ENCODE peak calls at places on chromosomes 7 and 10, in six cellular contexts. J is left ventricle myocardium inferior, H is body of pancreas, Z is tibial nerve, T is H9, C is nephron progenitor cell. L is an unnamed sample.

GRCh38 chr7:148398844-148399365 is 191.7 kb upstream of the C7orf33 start:
- DNase-seq in Z (no peak), T (no peak), C (no peak), J (no peak), H (no peak), L (no peak)

GRCh38 chr10:112593023-112593422 is 146.0 kb downstream of the VTI1A start:
- DNase-seq in T (no peak), J (no peak), Z (no peak), C (no peak), H (no peak), L (no peak)

GRCh38 chr7:124413029-124413428 is 352.6 kb downstream of the GPR37 start:
- DNase-seq in C (no peak), T (no peak), H (no peak), J (no peak), Z (no peak), L (no peak)

GRCh38 chr10:106189254-106189653 is 975.3 kb downstream of the SORCS1 start:
- DNase-seq in Z (no peak), C (peak; percentile 40), H (peak; percentile 45), T (peak; percentile 62), J (no peak), L (no peak)

GRCh38 chr10:110442746-110443145 is 55.0 kb upstream of the DUSP5 start:
- DNase-seq in T (no peak), Z (no peak), J (no peak), H (no peak), C (no peak), L (no peak)

GRCh38 chr7:151080091-151080521 is 503 bp downstream of the FASTK start:
- DNase-seq in T (no peak), J (peak; percentile 23), H (no peak), Z (no peak), C (peak; percentile 56), L (peak; percentile 59)

GRCh38 chr10:126783806-126784205 is 113.3 kb upstream of the C10orf90 start:
- DNase-seq in Z (no peak), H (no peak), T (no peak), C (no peak), J (no peak), L (no peak)

GRCh38 chr10:101230185-101230917 is 1.1 kb upstream of the LBX1 start:
- DNase-seq in C (peak; percentile 68), H (no peak), Z (no peak), J (no peak), T (no peak), L (no peak)

GRCh38 chr10:11863353-11864105 is 40.4 kb downstream of the PROSER2 start:
- DNase-seq in J (no peak), H (no peak), T (no peak), C (no peak), Z (no peak), L (peak; percentile 24)

GRCh38 chr10:72353963-72354355 is 760 bp downstream of the DNAJB12 start:
- DNase-seq in H (no peak), Z (no peak), C (peak; percentile 47), T (no peak), J (peak; percentile 38), L (no peak)

GRCh38 chr10:110901954-110902819 is 16.8 kb downstream of the BBIP1 start:
- DNase-seq in H (no peak), Z (no peak), T (no peak), J (no peak), C (no peak), L (no peak)

GRCh38 chr7:125563557-125563956 is 633.9 kb upstream of the POT1 start:
- DNase-seq in H (no peak), J (no peak), Z (no peak), T (no peak), C (no peak), L (no peak)

GRCh38 chr10:804191-804781 is 114.8 kb upstream of the DIP2C start:
- DNase-seq in T (peak; percentile 28), C (peak; percentile 72), J (no peak), Z (no peak), H (no peak), L (no peak)

GRCh38 chr10:35598379-35598778 is 6.8 kb upstream of the GJD4 start:
- DNase-seq in Z (no peak), T (no peak), C (no peak), J (no peak), H (no peak), L (no peak)

GRCh38 chr10:84337199-84337598 is 8.8 kb downstream of the CCSER2 start:
- DNase-seq in Z (no peak), H (no peak), C (no peak), T (no peak), J (no peak), L (no peak)

GRCh38 chr10:49333192-49333591 is 34.2 kb downstream of the C10orf71 start:
- DNase-seq in H (no peak), C (no peak), J (no peak), T (no peak), Z (no peak), L (no peak)

GRCh38 chr10:127068485-127068884 is 127.9 kb downstream of the INSYN2A start:
- DNase-seq in C (no peak), H (no peak), T (no peak), Z (no peak), J (no peak), L (no peak)

GRCh38 chr10:36888925-36889573 is 236.3 kb upstream of the ANKRD30A start:
- DNase-seq in T (peak; percentile 52), Z (no peak), H (peak; percentile 16), C (peak; percentile 54), J (no peak), L (no peak)

GRCh38 chr10:34759161-34759836 is 55.8 kb downstream of the PARD3 start:
- DNase-seq in T (no peak), H (no peak), J (no peak), Z (no peak), C (no peak), L (no peak)

GRCh38 chr10:88091490-88092061 is 228.2 kb downstream of the PTEN start:
- DNase-seq in T (no peak), H (no peak), C (no peak), J (no peak), Z (no peak), L (no peak)

GRCh38 chr7:112160771-112161150 is 45.4 kb downstream of the DOCK4 start:
- DNase-seq in H (no peak), J (no peak), C (no peak), T (no peak), Z (no peak), L (no peak)

GRCh38 chr7:1736469-1736817 is 66.4 kb downstream of the ELFN1 start:
- DNase-seq in Z (no peak), J (no peak), C (no peak), T (no peak), H (no peak), L (no peak)

GRCh38 chr7:18416988-18417387 is 78.6 kb upstream of the HDAC9 start:
- DNase-seq in J (no peak), C (no peak), T (no peak), Z (no peak), H (no peak), L (no peak)

GRCh38 chr10:100009793-100010676 is at the start of gene DNMBP:
- DNase-seq in J (peak; percentile 86), T (peak; percentile 85), C (peak; percentile 91), H (peak; percentile 82), Z (peak; percentile 61), L (peak; percentile 79)

GRCh38 chr7:151451156-151451555 is 11.2 kb upstream of the CRYGN start:
- DNase-seq in H (no peak), C (no peak), Z (no peak), J (no peak), T (peak; percentile 15), L (no peak)

GRCh38 chr10:10515479-10516204 is 502.0 kb upstream of the CELF2 start:
- DNase-seq in Z (no peak), T (no peak), H (no peak), C (no peak), J (no peak), L (no peak)

GRCh38 chr10:70602665-70603438 is at the start of gene PRF1:
- DNase-seq in C (no peak), H (peak; percentile 21), Z (no peak), J (no peak), T (no peak), L (no peak)

GRCh38 chr7:158858592-158859503 is 2.5 kb downstream of the DYNC2I1 start:
- DNase-seq in J (no peak), T (peak; percentile 65), H (no peak), Z (no peak), C (no peak), L (no peak)

GRCh38 chr7:46239856-46240255 is 318.8 kb upstream of the IGFBP3 start:
- DNase-seq in Z (no peak), J (no peak), H (no peak), C (no peak), T (no peak), L (no peak)
- TF ChIP-seq CTCF in Z (no peak), J (no peak), H (no peak), C (no peak), T (no peak), L (no peak)

DNA sequence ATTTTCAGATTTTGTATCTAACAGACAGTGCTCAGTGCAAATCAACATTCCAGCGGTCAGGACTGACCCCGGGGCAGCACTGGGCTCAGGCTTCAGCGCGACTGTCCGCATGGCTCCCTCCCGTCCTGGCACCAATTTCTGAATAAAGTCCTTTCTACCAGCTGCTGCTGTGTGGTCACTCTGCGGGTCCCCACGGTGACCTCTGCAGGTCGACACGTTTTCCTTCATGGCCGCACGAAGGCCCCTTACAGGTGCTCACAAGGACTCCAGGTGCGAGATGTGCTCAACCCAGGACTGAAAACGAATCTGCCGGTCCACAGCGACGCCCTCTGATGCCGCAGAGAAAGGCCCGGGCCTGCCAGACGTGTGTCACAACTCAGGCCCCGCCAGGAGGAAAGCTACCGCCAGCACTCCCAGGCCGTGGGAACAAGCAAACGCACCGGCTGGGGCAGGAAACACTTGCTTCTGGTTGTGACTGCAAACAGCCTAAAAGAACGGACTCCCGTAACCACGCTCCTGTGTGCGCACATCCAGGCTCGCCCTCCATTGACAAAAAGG is 3.7 kb upstream of the UTF1 start:
- DNase-seq in T (no peak), Z (no peak), H (no peak), J (no peak), C (no peak), L (no peak)
- TF ChIP-seq CTCF in T (no peak), Z (no peak), H (no peak), J (no peak), C (no peak), L (no peak)

GRCh38 chr10:86716466-86716865 is 40.0 kb upstream of the BMPR1A start:
- DNase-seq in C (no peak), J (no peak), Z (no peak), T (no peak), H (no peak), L (no peak)
- TF ChIP-seq CTCF in C (no peak), J (no peak), Z (no peak), T (no peak), H (no peak), L (no peak)

GRCh38 chr7:3678411-3678810 is 377.4 kb downstream of the SDK1 start:
- DNase-seq in Z (no peak), C (no peak), H (no peak), T (no peak), J (no peak), L (no peak)

GRCh38 chr7:3668743-3669142 is 367.7 kb downstream of the SDK1 start:
- DNase-seq in Z (no peak), C (no peak), J (no peak), T (no peak), H (no peak), L (no peak)

GRCh38 chr7:3670898-3671297 is 369.8 kb downstream of the SDK1 start:
- DNase-seq in Z (no peak), C (no peak), J (no peak), H (no peak), T (no peak), L (no peak)

GRCh38 chr7:3673524-3673923 is 372.5 kb downstream of the SDK1 start:
- DNase-seq in H (peak; percentile 69), T (peak; percentile 66), Z (no peak), J (peak; percentile 24), C (peak; percentile 42), L (no peak)
- TF ChIP-seq CTCF in H (peak; percentile 32), T (peak; percentile 85), Z (no peak), J (peak; percentile 51), C (peak; percentile 53), L (peak; percentile 43)

GRCh38 chr10:45282061-45282460 is 33.3 kb downstream of the OR13A1 start:
- DNase-seq in Z (no peak), C (no peak), T (no peak), J (no peak), H (no peak), L (no peak)
- TF ChIP-seq CTCF in Z (no peak), C (no peak), T (no peak), J (no peak), H (no peak), L (no peak)

L was measured in RWPE2.